ENCODE peak calls at places on chromosomes 13 and 19, in five cellular contexts. E, Y, J, M and F are unnamed samples.

GRCh38 chr19:50181121-50181520 is 18.0 kb upstream of the IZUMO2 start:
- DNase-seq in M (no peak), Y (no peak), J (no peak), E (no peak), F (no peak)

GRCh38 chr13:52848455-52849190 is at the start of gene PCDH8:
- DNase-seq in E (peak; percentile 93), Y (no peak), M (no peak), J (no peak), F (no peak)

GRCh38 chr19:53076984-53077383 is 26.2 kb downstream of the ZNF160 start:
- DNase-seq in M (peak; percentile 20), J (no peak), Y (peak; percentile 14), E (peak; percentile 72), F (peak; percentile 26)

GRCh38 chr13:110466261-110466660 is 95.3 kb downstream of the RAB20 start:
- DNase-seq in Y (no peak), M (no peak), J (no peak), E (no peak), F (no peak)

GRCh38 chr13:75052616-75053015 is 429.4 kb downstream of the TBC1D4 start:
- DNase-seq in E (no peak), M (no peak), Y (no peak), J (no peak), F (no peak)

GRCh38 chr19:18865973-18866799 is 29.8 kb downstream of the CERS1 start:
- DNase-seq in M (peak; percentile 89), J (no peak), Y (peak; percentile 35), E (peak; percentile 98), F (peak; percentile 56)

GRCh38 chr19:15628236-15629002 is 12.3 kb upstream of the CYP4F3 start:
- DNase-seq in Y (no peak), M (no peak), E (no peak), J (no peak), F (no peak)

GRCh38 chr19:46761418-46761831 is 15.2 kb upstream of the STRN4 start:
- DNase-seq in Y (peak; percentile 55), M (no peak), E (no peak), J (no peak), F (no peak)

GRCh38 chr13:30998548-30999140 is 66.2 kb downstream of the TEX26 start:
- DNase-seq in M (no peak), E (peak; percentile 77), J (no peak), Y (no peak), F (no peak)

GRCh38 chr19:2113436-2114211 is 16.9 kb downstream of the IZUMO4 start:
- DNase-seq in E (no peak), J (no peak), M (no peak), Y (no peak), F (no peak)

GRCh38 chr19:14530005-14530348 is 583 bp downstream of the TECR start:
- DNase-seq in J (no peak), M (no peak), E (no peak), Y (no peak), F (no peak)

GRCh38 chr13:23161176-23161825 is 19.5 kb upstream of the SGCG start:
- DNase-seq in J (no peak), Y (no peak), E (no peak), M (no peak), F (no peak)

GRCh38 chr13:43042410-43042921 is 19.1 kb downstream of the DNAJC15 start:
- DNase-seq in Y (no peak), J (no peak), E (no peak), M (no peak), F (no peak)

GRCh38 chr19:54114340-54114826 is 1.1 kb downstream of the TFPT start:
- DNase-seq in M (no peak), E (peak; percentile 52), Y (no peak), J (no peak), F (peak; percentile 29)

GRCh38 chr19:45506246-45506990 is 861 bp upstream of the VASP start:
- DNase-seq in M (peak; percentile 93), Y (peak; percentile 85), J (peak; percentile 64), E (peak; percentile 94), F (peak; percentile 80)

GRCh38 chr19:45508681-45508930 is 1.3 kb downstream of the VASP start:
- DNase-seq in Y (no peak), J (no peak), E (peak; percentile 65), M (no peak), F (no peak)

GRCh38 chr19:45507864-45508680 is 793 bp downstream of the VASP start:
- DNase-seq in E (no peak), Y (no peak), J (no peak), M (no peak), F (no peak)

GRCh38 chr19:45505996-45506245 is 1.4 kb upstream of the VASP start:
- DNase-seq in M (no peak), J (no peak), Y (no peak), E (no peak), F (no peak)

DNA sequence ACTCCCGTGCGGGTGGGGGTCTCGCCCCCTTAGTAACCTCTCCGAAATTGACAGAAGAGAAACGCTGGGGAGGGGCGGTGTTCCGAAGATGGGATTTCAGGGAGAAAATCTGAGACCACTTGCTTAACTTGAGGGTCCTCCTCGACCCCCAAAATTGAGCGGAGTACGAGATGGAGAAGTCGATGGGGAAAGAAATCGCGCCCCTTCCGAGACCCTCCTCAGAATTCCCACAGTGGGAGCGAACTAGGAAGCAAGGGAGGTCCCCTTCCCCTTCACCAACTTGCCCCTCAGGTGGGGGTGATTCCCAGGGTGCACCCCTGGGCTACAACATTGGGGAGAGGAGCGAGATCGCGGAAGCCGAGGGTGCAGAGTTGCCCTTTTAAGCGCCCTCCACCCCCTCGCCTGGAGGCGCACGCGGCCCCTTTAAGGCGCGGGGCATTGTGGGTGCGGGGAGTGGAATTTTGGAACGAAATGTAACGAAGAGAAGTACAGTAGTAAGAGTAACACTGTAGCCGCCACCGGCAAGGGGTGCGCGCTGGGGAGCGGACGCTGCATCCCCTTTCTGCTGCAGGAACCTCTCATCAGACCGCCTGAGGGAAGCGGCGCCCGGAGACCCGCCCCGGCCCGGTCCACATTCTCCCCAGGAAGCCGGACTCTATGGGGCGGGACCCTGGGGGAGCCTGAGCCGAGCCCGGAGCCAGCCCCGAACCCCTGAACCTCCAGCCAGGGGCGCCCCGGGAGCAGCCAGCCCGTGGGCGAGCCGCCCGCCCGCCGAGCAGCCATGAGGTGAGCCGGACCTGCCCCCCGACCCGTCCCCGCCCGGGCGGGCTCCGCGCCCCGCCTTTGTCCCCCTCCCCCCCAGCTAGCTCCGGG is at the start of gene VASP:
- DNase-seq in J (peak; percentile 70), Y (peak; percentile 73), E (peak; percentile 88), M (peak; percentile 84), F (peak; percentile 91)
- TF ChIP-seq JUND in J (peak; percentile 28), Y (no peak), E (no peak), M (no peak), F (no peak)

DNA sequence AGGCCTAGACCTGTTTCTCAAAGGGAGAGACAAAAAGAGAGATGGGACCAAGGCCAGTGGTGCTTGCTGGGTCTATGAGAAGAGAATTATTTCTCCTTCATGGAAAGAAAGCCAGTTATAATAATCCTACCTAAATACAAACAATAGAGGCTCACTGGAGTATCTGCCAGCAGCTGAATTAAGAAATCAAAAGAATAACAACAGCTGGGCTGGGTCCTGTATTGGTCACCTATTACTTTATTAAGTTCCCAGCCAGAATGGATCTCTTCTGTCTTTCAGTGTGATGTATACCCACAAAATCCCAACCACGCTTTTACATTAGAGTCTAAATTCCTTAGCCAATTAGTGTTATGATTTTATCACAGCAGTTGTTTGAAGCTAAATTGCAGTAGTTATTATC is 297.8 kb upstream of the DACH1 start:
- DNase-seq in E (no peak), M (no peak), J (no peak), Y (no peak), F (no peak)
- TF ChIP-seq JUND in E (no peak), M (no peak), J (no peak), Y (no peak), F (no peak)

DNA sequence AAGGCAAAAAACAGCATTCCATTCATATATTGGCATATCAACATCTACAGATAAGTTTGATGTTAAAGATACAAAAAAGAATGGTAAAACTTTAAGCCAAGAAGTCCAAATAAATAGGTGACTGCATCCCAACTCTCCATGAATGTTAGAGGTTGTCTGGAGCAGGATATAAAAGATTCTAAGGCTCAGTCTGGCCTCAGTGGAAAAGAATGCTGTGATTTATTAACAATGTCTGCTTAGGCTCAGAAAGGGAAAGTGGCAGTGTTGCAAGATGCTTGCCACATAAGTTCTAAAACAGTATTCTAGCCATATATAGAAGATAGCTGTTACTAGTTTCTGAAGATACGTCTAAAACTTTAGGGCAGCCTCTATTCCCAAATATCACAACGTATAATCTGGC is 179.8 kb upstream of the NBEA start:
- DNase-seq in E (no peak), Y (no peak), M (no peak), J (no peak), F (no peak)
- TF ChIP-seq JUND in E (no peak), Y (no peak), M (no peak), J (no peak), F (no peak)

DNA sequence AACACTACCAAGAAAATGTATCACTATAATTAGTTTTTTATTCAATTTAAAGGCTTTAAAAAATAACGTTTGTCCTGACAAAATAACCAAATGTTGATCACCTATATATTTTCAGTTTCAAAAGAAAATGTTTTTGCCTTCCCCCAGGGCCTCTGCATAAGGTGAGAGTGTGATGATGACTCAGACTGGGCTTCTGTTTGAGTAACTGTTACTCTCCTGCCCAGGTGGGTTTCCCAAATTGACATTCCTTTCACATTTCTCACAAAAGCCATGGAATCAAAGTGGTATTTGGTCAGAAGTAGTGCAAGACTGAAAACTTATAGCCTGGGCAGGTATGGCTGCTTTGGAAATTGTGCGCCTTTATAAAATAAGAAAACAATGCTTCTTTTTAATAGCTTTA is 180.6 kb downstream of the COG6 start:
- DNase-seq in J (no peak), E (no peak), Y (no peak), M (no peak), F (no peak)
- TF ChIP-seq JUND in J (no peak), E (no peak), Y (no peak), M (no peak), F (no peak)

DNA sequence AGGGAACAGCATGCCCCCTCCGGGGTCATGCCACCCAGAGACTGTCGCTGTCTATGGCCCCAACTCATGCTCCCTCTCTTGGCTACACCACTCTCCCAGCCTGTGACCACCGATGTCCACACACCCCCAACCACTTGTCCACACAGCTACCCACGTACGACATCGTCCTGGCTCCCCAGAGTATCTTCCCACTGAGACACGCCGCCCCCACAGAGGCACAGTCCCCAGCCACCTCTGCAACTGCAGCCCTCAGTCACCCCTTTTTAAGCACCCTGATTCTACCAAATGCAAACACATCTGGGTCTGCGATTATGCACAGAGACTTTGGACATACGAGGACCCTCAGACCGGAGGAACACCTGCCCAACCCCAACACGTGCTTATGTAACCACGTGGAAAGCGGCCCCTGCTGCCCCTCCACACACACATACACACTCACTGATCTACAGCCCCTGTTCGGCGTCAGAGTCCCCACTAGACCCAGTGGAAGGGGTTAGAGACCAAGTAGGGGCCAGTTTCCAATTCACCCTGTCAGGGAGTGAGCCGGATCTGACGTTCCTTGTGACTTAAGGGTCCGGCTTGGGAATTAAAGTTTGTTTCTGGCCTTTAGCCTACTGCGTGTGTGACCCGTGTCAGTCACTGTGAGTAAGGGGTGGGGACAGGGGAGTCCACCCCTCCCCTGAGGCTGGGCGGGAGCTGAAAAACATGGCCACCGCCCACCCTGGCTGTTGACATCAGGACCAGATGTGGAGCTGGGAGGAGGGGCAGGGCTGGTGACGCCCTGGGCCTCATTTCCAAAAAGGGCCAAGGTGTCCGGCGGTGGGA is 11.9 kb upstream of the AXL start:
- DNase-seq in Y (no peak), M (peak; percentile 77), E (no peak), J (no peak), F (no peak)
- TF ChIP-seq JUND in Y (no peak), M (no peak), E (no peak), J (no peak), F (no peak)

GRCh38 chr19:21314676-21315075 is 14.5 kb downstream of the ZNF708 start:
- DNase-seq in Y (no peak), J (no peak), M (no peak), E (peak; percentile 6), F (no peak)
- TF ChIP-seq JUND in Y (no peak), J (no peak), M (no peak), E (peak; percentile 28), F (no peak)